ENCODE peak calls at places on chromosomes 16 and 17, in six cellular contexts. One of them, this sample, is unnamed.

GRCh38 chr17:42409467-42410351 is 13.3 kb downstream of the CAVIN1 start:
- DNase-seq in uterus: peak; percentile 80
- DNase-seq in cardiac fibroblast: peak; percentile 95
- DNase-seq in heart left ventricle: no peak
- DNase-seq in tibial nerve: peak; percentile 85
- DNase-seq in IMR-90: peak; percentile 91
- DNase-seq in this sample: peak; percentile 98

GRCh38 chr17:59287452-59287851 is 44.0 kb upstream of the YPEL2 start:
- DNase-seq in heart left ventricle: no peak
- DNase-seq in cardiac fibroblast: peak; percentile 55
- DNase-seq in tibial nerve: peak; percentile 13
- DNase-seq in IMR-90: peak; percentile 19
- DNase-seq in uterus: no peak
- DNase-seq in this sample: no peak

GRCh38 chr17:72192409-72193192 is 71.8 kb downstream of the SOX9 start:
- DNase-seq in uterus: no peak
- DNase-seq in cardiac fibroblast: peak; percentile 56
- DNase-seq in tibial nerve: peak; percentile 28
- DNase-seq in IMR-90: peak; percentile 98
- DNase-seq in heart left ventricle: no peak
- DNase-seq in this sample: peak; percentile 82

GRCh38 chr17:4006745-4007211 is 42.5 kb upstream of the ATP2A3 start:
- DNase-seq in heart left ventricle: no peak
- DNase-seq in cardiac fibroblast: no peak
- DNase-seq in uterus: no peak
- DNase-seq in IMR-90: no peak
- DNase-seq in tibial nerve: no peak
- DNase-seq in this sample: no peak

GRCh38 chr17:73500414-73500999 is 143.7 kb downstream of the SDK2 start:
- DNase-seq in uterus: no peak
- DNase-seq in IMR-90: no peak
- DNase-seq in cardiac fibroblast: no peak
- DNase-seq in tibial nerve: no peak
- DNase-seq in heart left ventricle: no peak
- DNase-seq in this sample: no peak

GRCh38 chr17:33977729-33978514 is 277.2 kb upstream of the CCL2 start:
- DNase-seq in uterus: no peak
- DNase-seq in tibial nerve: no peak
- DNase-seq in cardiac fibroblast: no peak
- DNase-seq in heart left ventricle: no peak
- DNase-seq in IMR-90: no peak
- DNase-seq in this sample: peak; percentile 82

GRCh38 chr17:13575466-13575865 is 26.3 kb downstream of the HS3ST3A1 start:
- DNase-seq in cardiac fibroblast: no peak
- DNase-seq in uterus: no peak
- DNase-seq in IMR-90: no peak
- DNase-seq in tibial nerve: no peak
- DNase-seq in heart left ventricle: no peak
- DNase-seq in this sample: no peak

GRCh38 chr16:27286446-27286845 is 17.9 kb upstream of the NSMCE1 start:
- DNase-seq in IMR-90: peak; percentile 97
- DNase-seq in uterus: no peak
- DNase-seq in cardiac fibroblast: peak; percentile 97
- DNase-seq in tibial nerve: no peak
- DNase-seq in heart left ventricle: no peak
- DNase-seq in this sample: no peak

GRCh38 chr17:30969989-30970680 is 704 bp upstream of the RNF135 start:
- DNase-seq in tibial nerve: no peak
- DNase-seq in heart left ventricle: no peak
- DNase-seq in cardiac fibroblast: no peak
- DNase-seq in uterus: peak; percentile 23
- DNase-seq in IMR-90: no peak
- DNase-seq in this sample: no peak

GRCh38 chr17:81349397-81350319 is 45.6 kb upstream of the BAHCC1 start:
- DNase-seq in uterus: no peak
- DNase-seq in IMR-90: no peak
- DNase-seq in tibial nerve: no peak
- DNase-seq in cardiac fibroblast: no peak
- DNase-seq in heart left ventricle: no peak
- DNase-seq in this sample: no peak

DNA sequence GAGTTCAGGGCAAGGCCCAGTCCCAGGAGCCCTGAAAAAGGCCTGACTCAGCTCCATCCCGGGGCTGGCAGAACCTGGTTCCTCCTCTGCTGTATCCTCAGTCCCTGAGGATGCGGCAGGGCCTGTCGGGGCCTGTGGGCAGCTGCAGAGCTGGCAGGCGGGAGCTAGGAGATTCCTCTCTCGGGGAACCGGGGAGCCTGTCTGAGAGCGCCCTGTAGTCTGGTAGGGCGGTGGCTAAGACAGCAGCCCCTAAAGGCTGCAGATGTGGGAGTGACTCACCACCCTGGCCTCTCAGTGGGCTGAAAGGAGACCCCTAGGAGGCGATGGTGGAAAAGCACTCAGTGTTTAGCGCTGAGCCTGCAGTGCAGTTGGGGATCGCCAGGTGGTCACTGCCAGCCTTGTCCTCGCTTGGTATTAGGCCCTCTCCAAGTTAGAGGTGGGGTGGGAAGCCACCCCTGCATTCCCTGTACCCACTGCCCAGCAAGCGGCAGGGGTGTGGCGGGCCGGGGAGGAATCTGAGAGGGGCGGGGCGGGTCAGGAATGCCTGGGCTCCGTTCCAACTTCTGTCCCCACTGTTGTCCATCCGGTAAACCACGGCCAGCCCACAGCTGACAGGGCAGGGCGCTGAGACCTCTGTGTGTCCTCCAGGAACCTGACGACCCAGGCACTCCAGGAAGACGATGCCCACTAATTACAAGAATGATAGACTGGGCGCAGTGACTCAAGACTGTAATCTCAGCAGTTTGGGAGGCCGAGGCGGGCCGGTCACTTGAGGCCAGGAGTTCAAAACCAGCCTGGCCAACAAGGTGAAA is 29.5 kb upstream of the CDH1 start:
- DNase-seq in tibial nerve: no peak
- DNase-seq in heart left ventricle: no peak
- DNase-seq in uterus: no peak
- DNase-seq in IMR-90: no peak
- DNase-seq in cardiac fibroblast: peak; percentile 41
- DNase-seq in this sample: no peak
- TF ChIP-seq CTCF in tibial nerve: no peak
- TF ChIP-seq CTCF in heart left ventricle: no peak
- TF ChIP-seq CTCF in uterus: no peak
- TF ChIP-seq CTCF in IMR-90: no peak
- TF ChIP-seq CTCF in cardiac fibroblast: peak; percentile 29
- TF ChIP-seq CTCF in this sample: no peak

GRCh38 chr16:51150159-51150893 is 744 bp downstream of the SALL1 start:
- DNase-seq in uterus: peak; percentile 41
- DNase-seq in tibial nerve: no peak
- DNase-seq in heart left ventricle: no peak
- DNase-seq in cardiac fibroblast: no peak
- DNase-seq in IMR-90: no peak
- DNase-seq in this sample: no peak

GRCh38 chr16:51147776-51148673 is 3.0 kb downstream of the SALL1 start:
- DNase-seq in uterus: no peak
- DNase-seq in cardiac fibroblast: no peak
- DNase-seq in IMR-90: no peak
- DNase-seq in tibial nerve: no peak
- DNase-seq in heart left ventricle: no peak
- DNase-seq in this sample: no peak

GRCh38 chr16:51149721-51150158 is 1.3 kb downstream of the SALL1 start:
- DNase-seq in tibial nerve: no peak
- DNase-seq in uterus: no peak
- DNase-seq in cardiac fibroblast: no peak
- DNase-seq in IMR-90: no peak
- DNase-seq in heart left ventricle: no peak
- DNase-seq in this sample: no peak

GRCh38 chr16:51149251-51149661 is 1.8 kb downstream of the SALL1 start:
- DNase-seq in heart left ventricle: no peak
- DNase-seq in IMR-90: no peak
- DNase-seq in tibial nerve: no peak
- DNase-seq in uterus: no peak
- DNase-seq in cardiac fibroblast: no peak
- DNase-seq in this sample: no peak

DNA sequence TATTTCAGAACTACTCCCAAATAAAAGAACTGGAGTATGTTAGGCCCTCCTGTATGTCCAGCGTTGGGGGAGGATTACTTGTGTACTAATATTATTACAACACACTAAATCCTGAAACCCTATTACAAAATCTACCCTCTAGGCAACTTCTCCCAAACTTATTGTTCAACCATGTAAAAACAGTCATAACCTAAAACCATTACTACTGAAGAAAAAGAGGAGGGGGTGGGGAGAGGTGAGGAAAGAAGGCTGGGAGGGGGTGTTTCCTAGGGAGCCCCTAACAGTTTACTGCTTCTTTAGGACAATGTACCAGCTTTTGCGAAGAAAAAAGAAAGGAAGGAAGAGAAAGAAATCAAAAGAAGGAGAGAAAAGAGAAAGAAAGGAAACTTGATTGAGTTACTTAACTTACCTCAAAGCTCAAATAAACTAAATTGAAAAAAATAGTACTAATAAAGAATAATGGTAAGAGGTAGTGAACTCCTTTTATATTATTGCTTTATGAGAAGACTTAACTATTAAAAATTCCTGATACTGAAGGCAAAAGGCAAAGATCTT is 2.3 kb downstream of the SALL1 start:
- DNase-seq in cardiac fibroblast: no peak
- DNase-seq in IMR-90: no peak
- DNase-seq in tibial nerve: no peak
- DNase-seq in uterus: no peak
- DNase-seq in heart left ventricle: no peak
- DNase-seq in this sample: no peak
- TF ChIP-seq CTCF in cardiac fibroblast: no peak
- TF ChIP-seq CTCF in IMR-90: no peak
- TF ChIP-seq CTCF in tibial nerve: no peak
- TF ChIP-seq CTCF in uterus: no peak
- TF ChIP-seq CTCF in heart left ventricle: no peak
- TF ChIP-seq CTCF in this sample: no peak

DNA sequence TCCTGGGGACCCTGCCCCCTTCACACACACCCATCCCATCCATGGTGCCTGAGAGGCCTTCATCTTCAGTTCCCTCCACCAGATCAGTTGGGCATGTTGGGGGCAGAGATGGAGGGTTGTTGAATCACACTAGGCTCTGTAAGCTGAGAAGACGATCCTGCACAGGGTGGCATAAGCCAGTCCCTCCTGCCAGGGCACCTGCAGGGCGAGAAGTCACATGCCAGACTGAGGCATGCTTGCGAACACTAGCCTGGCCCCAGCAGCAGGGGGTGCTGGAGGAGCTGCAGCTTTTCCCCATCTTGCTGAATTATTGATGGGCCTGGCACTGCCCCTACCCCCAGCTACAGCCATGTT is 6.1 kb upstream of the TBX2 start:
- DNase-seq in tibial nerve: no peak
- DNase-seq in heart left ventricle: no peak
- DNase-seq in IMR-90: peak; percentile 18
- DNase-seq in cardiac fibroblast: peak; percentile 16
- DNase-seq in uterus: no peak
- DNase-seq in this sample: no peak
- TF ChIP-seq CTCF in tibial nerve: no peak
- TF ChIP-seq CTCF in heart left ventricle: no peak
- TF ChIP-seq CTCF in IMR-90: peak; percentile 43
- TF ChIP-seq CTCF in cardiac fibroblast: peak; percentile 39
- TF ChIP-seq CTCF in uterus: no peak
- TF ChIP-seq CTCF in this sample: no peak

GRCh38 chr17:18044609-18045008 is 5.4 kb downstream of the GID4 start:
- DNase-seq in tibial nerve: no peak
- DNase-seq in cardiac fibroblast: no peak
- DNase-seq in heart left ventricle: no peak
- DNase-seq in IMR-90: no peak
- DNase-seq in uterus: no peak
- DNase-seq in this sample: no peak

GRCh38 chr17:18041776-18042175 is 2.6 kb downstream of the GID4 start:
- DNase-seq in IMR-90: peak; percentile 75
- DNase-seq in tibial nerve: no peak
- DNase-seq in heart left ventricle: no peak
- DNase-seq in uterus: no peak
- DNase-seq in cardiac fibroblast: peak; percentile 72
- DNase-seq in this sample: no peak

GRCh38 chr17:18042969-18043368 is 3.8 kb downstream of the GID4 start:
- DNase-seq in tibial nerve: no peak
- DNase-seq in heart left ventricle: no peak
- DNase-seq in cardiac fibroblast: no peak
- DNase-seq in IMR-90: no peak
- DNase-seq in uterus: no peak
- DNase-seq in this sample: no peak

GRCh38 chr17:18045691-18046090 is 6.5 kb downstream of the GID4 start:
- DNase-seq in uterus: no peak
- DNase-seq in cardiac fibroblast: no peak
- DNase-seq in tibial nerve: no peak
- DNase-seq in IMR-90: no peak
- DNase-seq in heart left ventricle: no peak
- DNase-seq in this sample: no peak

GRCh38 chr17:18043491-18043890 is 4.3 kb downstream of the GID4 start:
- DNase-seq in heart left ventricle: no peak
- DNase-seq in uterus: no peak
- DNase-seq in cardiac fibroblast: peak; percentile 32
- DNase-seq in IMR-90: peak; percentile 33
- DNase-seq in tibial nerve: no peak
- DNase-seq in this sample: no peak
- TF ChIP-seq CTCF in heart left ventricle: peak; percentile 20
- TF ChIP-seq CTCF in uterus: no peak
- TF ChIP-seq CTCF in cardiac fibroblast: no peak
- TF ChIP-seq CTCF in IMR-90: peak; percentile 26
- TF ChIP-seq CTCF in tibial nerve: no peak
- TF ChIP-seq CTCF in this sample: no peak

GRCh38 chr16:10935491-10935890 is 6.8 kb downstream of the DEXI start:
- DNase-seq in cardiac fibroblast: no peak
- DNase-seq in tibial nerve: no peak
- DNase-seq in uterus: no peak
- DNase-seq in heart left ventricle: no peak
- DNase-seq in IMR-90: no peak
- DNase-seq in this sample: no peak

GRCh38 chr16:10938321-10938720 is 3.9 kb downstream of the DEXI start:
- DNase-seq in uterus: no peak
- DNase-seq in heart left ventricle: no peak
- DNase-seq in IMR-90: no peak
- DNase-seq in cardiac fibroblast: no peak
- DNase-seq in tibial nerve: no peak
- DNase-seq in this sample: no peak

GRCh38 chr16:10936585-10936984 is 5.7 kb downstream of the DEXI start:
- DNase-seq in tibial nerve: no peak
- DNase-seq in heart left ventricle: no peak
- DNase-seq in cardiac fibroblast: no peak
- DNase-seq in IMR-90: no peak
- DNase-seq in uterus: no peak
- DNase-seq in this sample: no peak

GRCh38 chr16:10938844-10939648 is 3.2 kb downstream of the DEXI start:
- DNase-seq in IMR-90: no peak
- DNase-seq in heart left ventricle: no peak
- DNase-seq in tibial nerve: no peak
- DNase-seq in cardiac fibroblast: no peak
- DNase-seq in uterus: no peak
- DNase-seq in this sample: no peak

GRCh38 chr16:10937068-10937859 is 5.0 kb downstream of the DEXI start:
- DNase-seq in uterus: no peak
- DNase-seq in tibial nerve: no peak
- DNase-seq in IMR-90: no peak
- DNase-seq in heart left ventricle: no peak
- DNase-seq in cardiac fibroblast: no peak
- DNase-seq in this sample: no peak
- TF ChIP-seq CTCF in uterus: no peak
- TF ChIP-seq CTCF in tibial nerve: no peak
- TF ChIP-seq CTCF in IMR-90: no peak
- TF ChIP-seq CTCF in heart left ventricle: no peak
- TF ChIP-seq CTCF in cardiac fibroblast: no peak
- TF ChIP-seq CTCF in this sample: no peak

GRCh38 chr17:75240394-75241142 is 20.8 kb downstream of the GGA3 start:
- DNase-seq in cardiac fibroblast: peak; percentile 31
- DNase-seq in uterus: no peak
- DNase-seq in heart left ventricle: peak; percentile 73
- DNase-seq in tibial nerve: no peak
- DNase-seq in IMR-90: peak; percentile 20
- DNase-seq in this sample: no peak
- TF ChIP-seq CTCF in cardiac fibroblast: peak; percentile 74
- TF ChIP-seq CTCF in uterus: peak; percentile 8
- TF ChIP-seq CTCF in heart left ventricle: peak; percentile 35
- TF ChIP-seq CTCF in tibial nerve: peak; percentile 40
- TF ChIP-seq CTCF in IMR-90: peak; percentile 90
- TF ChIP-seq CTCF in this sample: no peak